ENCODE peak calls at places on chromosome 2, in five cellular contexts. C is ascending aorta, F is astrocyte of the cerebellum, M is fibroblast of mammary gland, O is breast epithelium. D is an unnamed sample.

GRCh38 chr2:138441916-138442315 is 59.7 kb upstream of the SPOPL start:
- DNase-seq in C (no peak), O (no peak), F (no peak), M (no peak), D (no peak)

GRCh38 chr2:135004005-135004746 is 43.1 kb downstream of the MAP3K19 start:
- DNase-seq in C (peak; percentile 78), O (peak; percentile 33), M (peak; percentile 69), F (peak; percentile 29), D (peak; percentile 61)

GRCh38 chr2:111219285-111219684 is 98.6 kb downstream of the BCL2L11 start:
- DNase-seq in C (no peak), O (no peak), M (no peak), F (no peak), D (no peak)

GRCh38 chr2:64645014-64645418 is 8.7 kb downstream of the SERTAD2 start:
- DNase-seq in F (peak; percentile 40), O (no peak), M (peak; percentile 67), C (peak; percentile 74), D (peak; percentile 53)

GRCh38 chr2:73984203-73984921 is at the start of gene TET3:
- DNase-seq in M (no peak), F (no peak), O (no peak), C (peak; percentile 66), D (no peak)

GRCh38 chr2:36461039-36461681 is 105.6 kb downstream of the CRIM1 start:
- DNase-seq in F (peak; percentile 92), O (no peak), M (peak; percentile 92), C (no peak), D (peak; percentile 89)

GRCh38 chr2:64905338-64906024 is 83.7 kb upstream of the SLC1A4 start:
- DNase-seq in F (no peak), O (no peak), M (no peak), C (no peak), D (no peak)

GRCh38 chr2:207828361-207829057 is 58.8 kb upstream of the FZD5 start:
- DNase-seq in F (no peak), C (no peak), O (no peak), M (peak; percentile 14), D (no peak)

GRCh38 chr2:56713161-56713676 is 529.4 kb downstream of the CCDC85A start:
- DNase-seq in F (peak; percentile 64), O (no peak), M (peak; percentile 65), C (no peak), D (peak; percentile 88)

GRCh38 chr2:29196792-29197788 is 81.9 kb downstream of the CLIP4 start:
- DNase-seq in C (peak; percentile 71), M (peak; percentile 61), O (peak; percentile 46), F (peak; percentile 36), D (peak; percentile 34)

GRCh38 chr2:75390184-75390583 is 170.6 kb downstream of the EVA1A start:
- DNase-seq in F (no peak), O (no peak), M (no peak), C (no peak), D (no peak)

GRCh38 chr2:109247340-109247739 is 118.3 kb downstream of the SH3RF3 start:
- DNase-seq in O (no peak), C (peak; percentile 39), M (no peak), F (no peak), D (no peak)

GRCh38 chr2:26400723-26401122 is 997 bp upstream of the DRC1 start:
- DNase-seq in O (no peak), M (no peak), F (no peak), C (no peak), D (no peak)

GRCh38 chr2:10817413-10817812 is 4.8 kb upstream of the PDIA6 start:
- DNase-seq in M (no peak), O (no peak), F (no peak), C (no peak), D (no peak)

GRCh38 chr2:23926289-23926749 is 604 bp downstream of the ATAD2B start:
- DNase-seq in M (no peak), C (peak; percentile 70), F (no peak), O (peak; percentile 32), D (no peak)

GRCh38 chr2:24613154-24613814 is 122.2 kb downstream of the NCOA1 start:
- DNase-seq in M (peak; percentile 72), F (no peak), C (no peak), O (no peak), D (peak; percentile 51)

GRCh38 chr2:108621689-108622681 is 87.7 kb downstream of the LIMS1 start:
- DNase-seq in O (no peak), M (no peak), C (no peak), F (no peak), D (no peak)

GRCh38 chr2:13005761-13006336 is 289.1 kb downstream of the TRIB2 start:
- DNase-seq in O (no peak), F (no peak), C (no peak), M (peak; percentile 41), D (no peak)

GRCh38 chr2:169637620-169638019 is 53.5 kb downstream of the PPIG start:
- DNase-seq in M (peak; percentile 78), C (no peak), O (no peak), F (no peak), D (peak; percentile 83)

GRCh38 chr2:98761267-98761781 is 30.4 kb upstream of the MGAT4A start:
- DNase-seq in C (no peak), M (no peak), F (no peak), O (no peak), D (no peak)

GRCh38 chr2:225030089-225030653 is 12.1 kb downstream of the DOCK10 start:
- DNase-seq in M (no peak), F (no peak), O (no peak), C (no peak), D (no peak)

GRCh38 chr2:9556121-9556869 is 665 bp upstream of the ADAM17 start:
- DNase-seq in C (no peak), O (no peak), M (peak; percentile 24), F (no peak), D (no peak)

GRCh38 chr2:226023383-226023782 is 623.9 kb downstream of the NYAP2 start:
- DNase-seq in C (no peak), O (no peak), F (no peak), M (peak; percentile 2), D (no peak)

GRCh38 chr2:186882511-186883071 is 33.6 kb upstream of the ZSWIM2 start:
- DNase-seq in F (no peak), M (peak; percentile 41), C (no peak), O (no peak), D (no peak)

GRCh38 chr2:236712304-236712703 is 142.7 kb downstream of the ACKR3 start:
- DNase-seq in O (no peak), F (peak; percentile 73), C (no peak), M (peak; percentile 51), D (peak; percentile 50)

GRCh38 chr2:60891175-60891574 is 9.8 kb downstream of the REL start:
- DNase-seq in O (no peak), C (no peak), F (no peak), M (no peak), D (no peak)

GRCh38 chr2:83695530-83695929 is 763.5 kb downstream of the SUCLG1 start:
- DNase-seq in O (no peak), M (no peak), F (no peak), C (no peak), D (no peak)

GRCh38 chr2:187369471-187369870 is 78.6 kb downstream of the CALCRL start:
- DNase-seq in O (no peak), M (peak; percentile 65), C (no peak), F (no peak), D (no peak)

GRCh38 chr2:38750793-38751042 is 443 bp downstream of the SRSF7 start:
- DNase-seq in C (no peak), M (no peak), F (no peak), O (peak; percentile 60), D (no peak)

GRCh38 chr2:137968477-137969417 is 4.5 kb downstream of the HNMT start:
- DNase-seq in F (no peak), O (no peak), C (no peak), M (no peak), D (no peak)

GRCh38 chr2:169462896-169463695 is 16.2 kb upstream of the BBS5 start:
- DNase-seq in C (no peak), O (no peak), F (peak; percentile 92), M (peak; percentile 93), D (peak; percentile 67)

GRCh38 chr2:105872142-105872728 is 127.5 kb downstream of the NCK2 start:
- DNase-seq in C (no peak), M (no peak), O (no peak), F (no peak), D (no peak)

GRCh38 chr2:191650896-191651773 is 26.8 kb upstream of the NABP1 start:
- DNase-seq in M (peak; percentile 28), O (no peak), F (no peak), C (no peak), D (no peak)

GRCh38 chr2:7118606-7119503 is 201.6 kb downstream of the RNF144A start:
- DNase-seq in M (peak; percentile 17), F (peak; percentile 32), O (no peak), C (no peak), D (peak; percentile 44)
- TF ChIP-seq CTCF in M (peak; percentile 47), F (peak; percentile 74), O (peak; percentile 49), C (peak; percentile 25), D (peak; percentile 72)

GRCh38 chr2:144431384-144431783 is 88.5 kb downstream of the ZEB2 start:
- DNase-seq in F (no peak), O (no peak), C (no peak), M (no peak), D (no peak)

GRCh38 chr2:144429396-144430112 is 90.4 kb downstream of the ZEB2 start:
- DNase-seq in C (no peak), F (no peak), O (no peak), M (no peak), D (no peak)

GRCh38 chr2:144432921-144433320 is 87.0 kb downstream of the ZEB2 start:
- DNase-seq in C (no peak), F (no peak), O (no peak), M (no peak), D (peak; percentile 65)

GRCh38 chr2:144430722-144431163 is 89.2 kb downstream of the ZEB2 start:
- DNase-seq in O (no peak), M (peak; percentile 69), C (peak; percentile 79), F (no peak), D (peak; percentile 83)

DNA sequence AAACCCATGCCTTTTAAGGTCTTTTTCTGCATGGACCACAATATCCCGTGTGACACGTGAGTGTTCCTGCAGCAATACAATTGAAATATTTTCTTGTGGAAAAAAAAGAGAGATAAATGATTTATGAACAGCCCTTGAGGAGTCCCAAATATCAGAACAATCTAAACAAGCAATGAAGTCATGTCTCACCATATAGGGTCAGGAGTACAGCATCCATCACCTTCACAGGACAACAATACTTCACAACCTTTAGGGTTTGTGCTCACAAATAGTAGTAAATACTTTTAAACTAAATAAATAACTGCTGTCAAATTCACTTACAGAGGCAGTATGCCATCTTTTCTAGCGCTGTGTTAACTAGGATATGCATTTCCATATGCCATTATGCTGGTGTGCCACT is 87.9 kb downstream of the ZEB2 start:
- DNase-seq in F (no peak), O (no peak), C (no peak), M (no peak), D (no peak)
- H3K4me3 ChIP-seq in F (no peak overlapping the region), O (no peak overlapping the region), C (peak overlapping the region; percentile 60), M (no peak overlapping the region), D (no peak overlapping the region)

GRCh38 chr2:66896151-66896550 is 461.2 kb downstream of the MEIS1 start:
- DNase-seq in F (no peak), O (no peak), M (no peak), C (no peak), D (no peak)
- TF ChIP-seq CTCF in F (no peak), O (no peak), M (no peak), C (no peak), D (no peak)

GRCh38 chr2:120220756-120221155 is 2.4 kb downstream of the TMEM185B start:
- DNase-seq in O (no peak), F (no peak), C (no peak), M (no peak), D (no peak)
- H3K4me3 ChIP-seq in O (no peak overlapping the region), F (no peak overlapping the region), C (no peak overlapping the region), M (no peak overlapping the region), D (no peak overlapping the region)